ENCODE peak calls at places on chromosomes 11 and 22, in four cellular contexts. J is OCI-LY7; E is Karpas-422; N is activated CD4-positive, alpha-beta T cell treated with anti-CD3 and anti-CD28 coated beads, Interleukin-2, amount 10 ng/mL, durations not matched to agents 7 days and 5 days. Q is an unnamed sample.

GRCh38 chr11:95605271-95605940 is 184.2 kb downstream of the FAM76B start:
- DNase-seq in J (no peak), N (no peak), E (no peak), Q (no peak)

GRCh38 chr11:84234011-84234410 is 947.8 kb upstream of the CCDC90B start:
- DNase-seq in E (no peak), J (no peak), N (no peak), Q (no peak)

GRCh38 chr22:25039754-25040153 is 87.2 kb downstream of the KIAA1671 start:
- DNase-seq in J (no peak), N (no peak), E (no peak), Q (no peak)

GRCh38 chr22:49657275-49657973 is 170.2 kb downstream of the BRD1 start:
- DNase-seq in J (peak; percentile 81), E (peak; percentile 96), N (peak; percentile 83), Q (no peak)

GRCh38 chr11:70535191-70535971 is 137.1 kb downstream of the CTTN start:
- DNase-seq in J (no peak), E (no peak), N (no peak), Q (no peak)

GRCh38 chr22:30294830-30295229 is 5.5 kb upstream of the CASTOR1 start:
- DNase-seq in E (no peak), N (no peak), J (no peak), Q (no peak)

GRCh38 chr22:25702571-25703167 is 39.3 kb upstream of the MYO18B start:
- DNase-seq in E (no peak), N (peak; percentile 60), J (no peak), Q (no peak)

GRCh38 chr11:65411681-65412070 is 10.9 kb upstream of the NEAT1 start:
- DNase-seq in E (no peak), J (no peak), N (no peak), Q (no peak)

GRCh38 chr11:128508785-128509518 is 78.4 kb downstream of the ETS1 start:
- DNase-seq in E (no peak), J (no peak), N (no peak), Q (no peak)

GRCh38 chr11:13440100-13440855 is 22.7 kb downstream of the BTBD10 start:
- DNase-seq in N (no peak), J (no peak), E (peak; percentile 80), Q (peak; percentile 58)

GRCh38 chr11:45468265-45468856 is 182.2 kb upstream of the SYT13 start:
- DNase-seq in N (no peak), E (no peak), J (no peak), Q (no peak)

GRCh38 chr11:72814831-72815618 is 814 bp downstream of the ATG16L2 start:
- DNase-seq in E (peak; percentile 91), J (peak; percentile 86), N (peak; percentile 64), Q (no peak)

GRCh38 chr11:124900464-124900863 is 2.8 kb upstream of the ROBO4 start:
- DNase-seq in E (no peak), J (no peak), N (no peak), Q (peak; percentile 39)

Q was measured in kidney epithelial cell.